ENCODE peak calls at places on chromosomes 12 and 14, in eight cellular contexts. K is SJCRH30; J is breast epithelium; R is fibroblast of lung; E is heart left ventricle; P is naive thymus-derived CD4-positive, alpha-beta T cell; C is right cardiac atrium; D is ovary. G is an unnamed sample. For H3K4me1, the result is how much of the 10 kb centered on the place peaks cover.

GRCh38 chr14:24332094-24332983 is 2.5 kb downstream of the ADCY4 start:
- DNase-seq in K (peak), J (peak), R (peak), E (peak), P (peak), C (peak), D (peak), G (peak)

GRCh38 chr12:94041833-94042232 is 106.5 kb upstream of the PLXNC1 start:
- DNase-seq in K (no peak), J (no peak), R (no peak), E (no peak), P (no peak), C (no peak), D (no peak), G (no peak)

GRCh38 chr12:131735863-131736806 is 25.2 kb downstream of the SFSWAP start:
- DNase-seq in K (no peak), J (no peak), R (no peak), E (no peak), P (no peak), C (no peak), D (no peak), G (no peak)

GRCh38 chr12:68119724-68120211 is 39.8 kb downstream of the IFNG start:
- DNase-seq in K (peak), J (no peak), R (peak), E (no peak), P (no peak), C (no peak), D (no peak), G (no peak)

GRCh38 chr12:31749024-31749704 is 20.3 kb upstream of the AMN1 start:
- DNase-seq in K (peak), J (peak), R (peak), E (no peak), P (no peak), C (no peak), D (no peak), G (no peak)

GRCh38 chr12:109735825-109736551 is 22.4 kb downstream of the FAM222A start:
- DNase-seq in K (no peak), J (no peak), R (no peak), E (peak), P (no peak), C (no peak), D (peak), G (peak)

GRCh38 chr14:57982802-57983201 is 116.9 kb upstream of the SLC35F4 start:
- DNase-seq in K (peak), J (no peak), R (peak), E (no peak), P (no peak), C (peak), D (peak), G (peak)

GRCh38 chr14:67240168-67240932 is 885 bp upstream of the PALS1 start:
- DNase-seq in K (peak), J (peak), R (no peak), E (peak), P (peak), C (peak), D (peak), G (peak)

GRCh38 chr12:23084236-23084995 is 459.4 kb downstream of the ETNK1 start:
- DNase-seq in K (peak), J (no peak), R (peak), E (no peak), P (no peak), C (no peak), D (no peak), G (no peak)

GRCh38 chr14:68408680-68409079 is 384.2 kb downstream of the ZFP36L1 start:
- DNase-seq in K (no peak), J (no peak), R (peak), E (no peak), P (no peak), C (no peak), D (no peak), G (no peak)

GRCh38 chr14:53942970-53943750 is 13.5 kb downstream of the BMP4 start:
- DNase-seq in K (no peak), J (no peak), R (no peak), E (no peak), P (no peak), C (no peak), D (no peak), G (no peak)

GRCh38 chr12:92224685-92225331 is 79.2 kb upstream of the BTG1 start:
- DNase-seq in K (no peak), J (no peak), R (peak), E (no peak), P (no peak), C (no peak), D (no peak), G (peak)

GRCh38 chr12:109710747-109711595 is 2.7 kb upstream of the FAM222A start:
- DNase-seq in K (no peak), J (no peak), R (no peak), E (no peak), P (no peak), C (no peak), D (no peak), G (no peak)

GRCh38 chr12:68451261-68452091 is 119.3 kb upstream of the MDM1 start:
- DNase-seq in K (no peak), J (no peak), R (peak), E (peak), P (no peak), C (peak), D (peak), G (peak)

GRCh38 chr14:34361504-34362011 is 100.5 kb downstream of the SPTSSA start:
- DNase-seq in K (no peak), J (peak), R (peak), E (peak), P (no peak), C (peak), D (no peak), G (no peak)

GRCh38 chr14:38210587-38211257 is 3.0 kb downstream of the SSTR1 start:
- DNase-seq in K (no peak), J (no peak), R (peak), E (no peak), P (no peak), C (peak), D (no peak), G (peak)

GRCh38 chr12:1913377-1914115 is 4.9 kb downstream of the CACNA2D4 start:
- DNase-seq in K (peak), J (peak), R (no peak), E (no peak), P (no peak), C (no peak), D (no peak), G (no peak)

GRCh38 chr14:23575086-23575485 is 3.5 kb downstream of the JPH4 start:
- DNase-seq in K (no peak), J (no peak), R (no peak), E (no peak), P (no peak), C (no peak), D (no peak), G (no peak)

GRCh38 chr12:121391619-121392324 is 8.1 kb upstream of the RNF34 start:
- DNase-seq in K (no peak), J (no peak), R (peak), E (no peak), P (no peak), C (no peak), D (no peak), G (no peak)

GRCh38 chr12:47155457-47156166 is 75.9 kb upstream of the AMIGO2 start:
- DNase-seq in K (no peak), J (no peak), R (peak), E (no peak), P (no peak), C (no peak), D (no peak), G (no peak)

GRCh38 chr12:23781118-23781517 is 168.4 kb downstream of the SOX5 start:
- DNase-seq in K (no peak), J (no peak), R (no peak), E (no peak), P (no peak), C (no peak), D (no peak), G (no peak)

GRCh38 chr12:5293773-5294172 is 138.1 kb upstream of the NTF3 start:
- DNase-seq in K (no peak), J (no peak), R (no peak), E (no peak), P (no peak), C (no peak), D (no peak), G (no peak)

GRCh38 chr14:94555991-94556390 is 5.3 kb upstream of the SERPINA4 start:
- DNase-seq in K (no peak), J (no peak), R (no peak), E (no peak), P (no peak), C (no peak), D (no peak), G (no peak)

GRCh38 chr12:131260251-131260905 is 306.7 kb downstream of the ADGRD1 start:
- DNase-seq in K (no peak), J (no peak), R (no peak), E (no peak), P (no peak), C (no peak), D (no peak), G (no peak)

GRCh38 chr14:23306113-23306411 is 571 bp upstream of the BCL2L2 start:
- DNase-seq in K (no peak), J (no peak), R (no peak), E (no peak), P (no peak), C (no peak), D (no peak), G (no peak)

GRCh38 chr12:102067574-102068258 is 5.9 kb upstream of the WASHC3 start:
- DNase-seq in K (no peak), J (no peak), R (peak), E (no peak), P (no peak), C (no peak), D (no peak), G (no peak)

GRCh38 chr14:98946995-98947394 is 325.0 kb downstream of the BCL11B start:
- DNase-seq in K (no peak), J (no peak), R (peak), E (peak), P (no peak), C (peak), D (peak), G (peak)

GRCh38 chr12:12686925-12687324 is 9.1 kb downstream of the GPR19 start:
- DNase-seq in K (no peak), J (no peak), R (peak), E (no peak), P (no peak), C (no peak), D (no peak), G (no peak)

GRCh38 chr14:102920273-102920997 is 2.0 kb upstream of the AMN start:
- DNase-seq in K (no peak), J (no peak), R (no peak), E (no peak), P (no peak), C (no peak), D (no peak), G (no peak)

GRCh38 chr12:1931642-1932041 is 13.2 kb upstream of the CACNA2D4 start:
- DNase-seq in K (no peak), J (no peak), R (no peak), E (no peak), P (no peak), C (no peak), D (no peak), G (no peak)

GRCh38 chr14:49050836-49051235 is 535.3 kb downstream of the RPS29 start:
- DNase-seq in K (peak), J (no peak), R (peak), E (no peak), P (no peak), C (no peak), D (no peak), G (no peak)

GRCh38 chr14:76597387-76597786 is 163.9 kb upstream of the VASH1 start:
- DNase-seq in K (no peak), J (no peak), R (no peak), E (no peak), P (no peak), C (no peak), D (no peak), G (no peak)

GRCh38 chr12:102480401-102480800 is at the start of gene IGF1:
- DNase-seq in K (peak), J (no peak), R (peak), E (no peak), P (no peak), C (no peak), D (no peak), G (no peak)

GRCh38 chr12:46531804-46532203 is 159.2 kb upstream of the SLC38A2 start:
- DNase-seq in K (no peak), J (no peak), R (no peak), E (no peak), P (no peak), C (no peak), D (no peak), G (no peak)

GRCh38 chr14:57835751-57836150 is 30.1 kb downstream of the SLC35F4 start:
- DNase-seq in K (no peak), J (no peak), R (peak), E (no peak), P (no peak), C (no peak), D (no peak), G (no peak)

GRCh38 chr14:23181453-23181852 is 2.0 kb downstream of the SLC7A8 start:
- DNase-seq in K (no peak), J (no peak), R (no peak), E (no peak), P (no peak), C (no peak), D (no peak), G (no peak)

DNA sequence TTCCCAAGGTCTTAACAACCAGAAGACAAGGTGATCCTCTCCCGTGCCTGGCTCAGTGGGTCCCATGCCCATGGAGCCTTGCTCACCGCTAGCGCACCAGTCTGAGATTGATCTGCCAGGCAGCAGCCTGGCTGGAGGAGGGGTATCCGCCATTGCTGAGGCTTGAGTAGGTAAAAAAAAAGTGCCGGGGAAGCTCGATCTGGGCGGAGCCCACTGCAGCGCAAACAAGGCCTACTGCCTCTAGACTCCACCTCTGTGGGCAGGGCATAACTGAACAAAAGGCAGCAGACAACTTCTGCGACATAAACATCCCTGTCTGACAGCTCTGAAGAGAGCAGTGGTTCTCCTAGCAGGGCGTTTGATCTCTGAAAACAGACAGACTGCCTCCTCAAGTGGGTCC is 104.0 kb downstream of the C14orf39 start:
- DNase-seq in K (no peak), J (no peak), R (no peak), E (no peak), P (no peak), C (no peak), D (no peak), G (no peak)
- H3K27ac ChIP-seq in K (no peak), J (no peak), R (no peak), E (no peak), P (no peak), C (no peak), D (no peak), G (no peak)

GRCh38 chr12:123715151-123715676 is 3.1 kb downstream of the ATP6V0A2 start:
- DNase-seq in K (no peak), J (no peak), R (no peak), E (no peak), P (no peak), C (no peak), D (no peak), G (no peak)
- H3K4me3 ChIP-seq in K (no peak), J (no peak), R (no peak), E (no peak), P (no peak), C (no peak), D (no peak), G (no peak)

GRCh38 chr14:75452900-75453816 is 25.3 kb downstream of the JDP2 start:
- DNase-seq in K (peak), J (peak), R (peak), E (peak), P (no peak), C (peak), D (peak), G (peak)
- H3K4me1 ChIP-seq in K (under half), J (under half), R (under half), E (half or more), P (under half), C (half or more), D (under half), G (half or more)

GRCh38 chr12:27965966-27966365 is 6.6 kb downstream of the PTHLH start:
- DNase-seq in K (no peak), J (no peak), R (peak), E (no peak), P (no peak), C (no peak), D (no peak), G (no peak)
- H3K27ac ChIP-seq in K (peak), J (no peak), R (no peak), E (no peak), P (no peak), C (no peak), D (no peak), G (no peak)

DNA sequence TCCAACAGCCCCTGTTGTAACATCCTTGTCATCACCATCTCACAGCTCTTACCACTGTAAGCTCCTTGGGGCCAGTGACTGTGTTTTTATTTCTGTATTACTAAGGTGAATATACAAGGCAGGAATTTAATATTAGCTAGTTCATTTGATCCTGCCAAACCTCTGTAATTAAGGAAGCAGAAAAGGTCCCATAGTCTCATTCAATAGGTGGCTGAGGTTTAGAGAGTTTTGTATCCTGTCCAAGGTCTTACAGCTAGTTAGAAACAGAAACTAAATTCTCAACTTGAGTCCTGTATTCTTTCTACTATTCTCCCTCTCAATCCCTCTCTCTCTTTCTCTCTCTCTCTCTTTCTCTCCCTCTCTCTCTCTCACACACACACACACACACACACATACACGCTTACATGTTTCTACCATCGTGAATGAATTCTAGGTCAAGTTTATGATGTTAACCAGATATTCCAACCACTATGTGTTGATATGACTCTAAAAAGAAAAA is 543 bp upstream of the GLIPR1 start:
- DNase-seq in K (no peak), J (no peak), R (peak), E (no peak), P (no peak), C (no peak), D (no peak), G (no peak)
- H3K4me3 ChIP-seq in K (no peak), J (peak), R (peak), E (peak), P (peak), C (peak), D (peak), G (peak)

GRCh38 chr14:70748422-70748821 is 60.9 kb downstream of the MAP3K9 start:
- DNase-seq in K (no peak), J (peak), R (peak), E (no peak), P (no peak), C (no peak), D (no peak), G (no peak)
- H3K4me1 ChIP-seq in K (under half), J (under half), R (under half), E (under half), P (under half), C (under half), D (under half), G (under half)

GRCh38 chr12:64107776-64108175 is 114.3 kb downstream of the KICS2 start:
- DNase-seq in K (no peak), J (no peak), R (no peak), E (no peak), P (no peak), C (no peak), D (no peak), G (no peak)

GRCh38 chr12:64103821-64104220 is 118.3 kb downstream of the KICS2 start:
- DNase-seq in K (no peak), J (no peak), R (peak), E (no peak), P (no peak), C (no peak), D (no peak), G (no peak)

GRCh38 chr12:64105026-64105425 is 117.1 kb downstream of the KICS2 start:
- DNase-seq in K (no peak), J (no peak), R (no peak), E (no peak), P (no peak), C (no peak), D (no peak), G (no peak)

GRCh38 chr12:64102339-64102738 is 119.8 kb downstream of the KICS2 start:
- DNase-seq in K (no peak), J (no peak), R (peak), E (no peak), P (no peak), C (no peak), D (no peak), G (no peak)

DNA sequence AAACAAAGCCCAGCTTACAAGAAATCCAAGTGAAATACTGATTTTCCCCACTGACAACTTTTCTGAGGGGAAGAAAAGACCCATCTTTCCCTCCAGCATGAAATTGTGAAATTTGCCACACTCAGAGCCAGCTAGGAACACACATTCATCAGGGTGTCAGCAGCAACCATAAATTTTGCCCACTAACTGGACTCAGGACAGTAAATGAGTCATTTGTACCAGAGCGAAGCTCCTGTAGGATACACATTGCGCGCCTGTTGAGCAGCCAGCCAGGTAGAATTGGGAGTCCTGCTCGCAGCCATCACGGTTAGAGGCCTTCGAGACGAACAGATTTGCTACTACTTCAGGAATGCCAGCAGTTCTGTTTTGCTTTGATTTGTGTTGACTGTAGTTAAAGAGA is 117.7 kb downstream of the KICS2 start:
- DNase-seq in K (no peak), J (peak), R (peak), E (no peak), P (no peak), C (no peak), D (no peak), G (no peak)
- H3K27ac ChIP-seq in K (no peak), J (peak), R (no peak), E (no peak), P (no peak), C (no peak), D (no peak), G (no peak)

GRCh38 chr14:101456246-101457159 is 104.8 kb upstream of the DIO3 start:
- DNase-seq in K (no peak), J (no peak), R (no peak), E (no peak), P (no peak), C (no peak), D (no peak), G (no peak)

GRCh38 chr14:101457936-101458535 is 103.3 kb upstream of the DIO3 start:
- DNase-seq in K (no peak), J (no peak), R (no peak), E (no peak), P (no peak), C (no peak), D (no peak), G (no peak)

GRCh38 chr14:101458536-101459391 is 102.5 kb upstream of the DIO3 start:
- DNase-seq in K (no peak), J (no peak), R (no peak), E (no peak), P (no peak), C (no peak), D (no peak), G (no peak)

GRCh38 chr14:101459392-101459900 is 101.8 kb upstream of the DIO3 start:
- DNase-seq in K (no peak), J (no peak), R (no peak), E (no peak), P (no peak), C (no peak), D (no peak), G (no peak)

DNA sequence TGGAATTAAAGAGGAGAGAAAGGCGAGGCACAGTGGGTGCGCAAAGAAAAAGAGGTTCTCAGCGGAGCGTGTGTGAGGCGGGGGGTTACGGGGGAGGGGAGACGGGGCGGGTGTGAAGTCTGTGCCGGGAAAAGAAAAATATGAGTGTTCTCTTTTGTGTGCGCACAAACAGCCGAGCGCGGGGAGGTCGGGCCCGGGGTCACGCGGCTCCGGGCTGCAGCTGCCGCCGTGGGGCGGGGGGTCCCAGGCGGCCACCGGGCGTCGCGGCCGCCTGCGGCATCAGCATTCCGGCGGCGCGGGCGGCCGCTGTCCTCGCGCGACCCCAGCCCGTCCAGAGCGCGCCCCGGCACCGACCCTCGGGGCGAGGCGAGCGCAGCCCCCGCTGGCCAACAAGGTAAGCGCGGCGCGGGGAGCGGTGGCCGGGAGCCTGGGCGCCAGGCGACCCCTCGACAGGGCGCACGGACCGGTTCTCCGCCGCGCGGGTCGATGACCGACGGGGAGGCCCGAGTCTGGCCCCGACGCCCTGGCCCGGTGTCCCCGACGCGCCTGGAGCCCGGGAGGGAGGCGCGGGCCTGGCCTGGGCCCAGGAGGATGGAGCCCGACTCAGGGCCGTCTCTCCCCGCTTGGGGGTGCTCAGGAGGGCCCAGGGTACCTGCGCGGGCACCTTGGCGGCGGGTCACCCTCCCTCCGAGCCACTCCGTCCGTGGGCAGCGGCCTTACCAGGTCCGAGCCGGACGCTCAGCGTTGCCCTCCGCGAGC is 103.9 kb upstream of the DIO3 start:
- DNase-seq in K (no peak), J (no peak), R (no peak), E (no peak), P (no peak), C (no peak), D (no peak), G (no peak)
- H3K4me3 ChIP-seq in K (no peak), J (no peak), R (no peak), E (no peak), P (no peak), C (no peak), D (no peak), G (no peak)